ENCODE peak calls at places on chromosomes 4 and X, in seven cellular contexts. G is IMR-90, E is H1, Q is neuronal stem cell, O is mesenchymal stem cell, B is H9, L is trophoblast cell. H is an unnamed sample.

GRCh38 chr4:8129785-8130184 is 28.8 kb downstream of the ABLIM2 start:
- DNase-seq in G (no peak), E (no peak), Q (no peak), O (no peak), B (no peak), L (no peak), H (no peak)

GRCh38 chr4:18049446-18049845 is 27.9 kb upstream of the LCORL start:
- DNase-seq in G (peak), E (no peak), Q (no peak), O (no peak), B (no peak), L (no peak), H (no peak)

GRCh38 chrX:131746491-131746968 is 202.7 kb downstream of the OR13H1 start:
- DNase-seq in G (peak), E (no peak), Q (no peak), O (no peak), B (peak), L (peak), H (no peak)

GRCh38 chr4:77385124-77385969 is 220.3 kb upstream of the CXCL13 start:
- DNase-seq in G (peak), E (peak), Q (peak), O (peak), B (peak), L (peak), H (peak)

GRCh38 chrX:112967903-112968302 is 127.3 kb upstream of the AMOT start:
- DNase-seq in G (no peak), E (no peak), Q (no peak), O (no peak), B (no peak), L (no peak), H (no peak)

GRCh38 chrX:32524385-32524784 is 687.0 kb downstream of the DMD start:
- DNase-seq in G (no peak), E (no peak), Q (no peak), O (no peak), B (no peak), L (no peak), H (peak)

GRCh38 chrX:107676559-107677378 is 48.5 kb downstream of the PRPS1 start:
- DNase-seq in G (peak), E (no peak), Q (no peak), O (peak), B (no peak), L (peak), H (peak)

GRCh38 chr4:37648084-37648817 is 37.9 kb downstream of the RELL1 start:
- DNase-seq in G (peak), E (peak), Q (no peak), O (peak), B (peak), L (peak), H (peak)

GRCh38 chr4:25815586-25815985 is 47.2 kb downstream of the SEL1L3 start:
- DNase-seq in G (no peak), E (no peak), Q (no peak), O (no peak), B (no peak), L (no peak), H (no peak)

GRCh38 chr4:132328761-132329160 is 820.3 kb upstream of the PCDH10 start:
- DNase-seq in G (peak), E (no peak), Q (no peak), O (no peak), B (no peak), L (no peak), H (no peak)

GRCh38 chr4:153434190-153434589 is 32.0 kb upstream of the TMEM131L start:
- DNase-seq in G (no peak), E (no peak), Q (no peak), O (no peak), B (no peak), L (no peak), H (no peak)

GRCh38 chr4:153428816-153429592 is 37.2 kb upstream of the TMEM131L start:
- DNase-seq in G (peak), E (no peak), Q (no peak), O (no peak), B (no peak), L (no peak), H (no peak)

GRCh38 chr4:153427363-153428071 is 38.6 kb upstream of the TMEM131L start:
- DNase-seq in G (peak), E (no peak), Q (no peak), O (no peak), B (no peak), L (peak), H (no peak)

GRCh38 chr4:153433753-153434105 is 32.4 kb upstream of the TMEM131L start:
- DNase-seq in G (no peak), E (no peak), Q (no peak), O (no peak), B (no peak), L (peak), H (peak)

DNA sequence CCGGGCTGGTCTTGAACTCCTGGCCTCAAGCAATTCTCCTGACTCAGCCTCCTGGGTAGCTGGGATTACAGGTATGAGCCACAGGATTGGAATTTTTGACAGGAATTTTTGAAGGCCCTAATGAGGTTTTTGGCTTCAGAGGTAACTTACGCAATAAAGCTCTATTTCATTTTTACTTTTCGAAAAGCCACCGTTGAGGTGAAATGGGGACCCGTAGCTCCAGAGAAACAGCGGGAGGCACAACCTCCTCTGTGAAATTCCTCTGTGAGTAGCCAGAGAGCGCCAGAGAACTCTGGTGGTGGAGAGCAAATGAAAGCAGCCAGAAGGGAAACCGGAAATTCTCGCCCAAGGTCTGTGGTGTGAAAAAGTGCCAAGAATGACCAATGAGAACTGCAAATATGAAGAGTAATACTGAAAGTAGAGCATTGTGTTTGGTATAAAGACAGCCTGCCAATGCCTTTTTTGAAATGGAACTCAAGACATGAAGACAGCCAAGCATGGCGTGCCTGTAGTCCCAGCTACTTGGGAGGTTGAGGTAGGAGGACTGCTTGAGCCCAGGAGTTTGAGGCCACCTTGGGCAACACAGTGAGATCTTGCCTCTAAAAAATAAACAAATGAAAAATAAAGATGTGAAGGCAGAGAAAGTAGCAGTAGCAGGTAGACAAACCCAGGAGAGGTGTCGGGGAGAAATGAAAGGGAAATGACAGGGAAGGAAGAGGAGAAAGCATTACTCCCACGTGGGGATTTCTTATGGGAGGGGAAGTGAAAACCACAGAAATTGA is 33.0 kb upstream of the TMEM131L start:
- DNase-seq in G (peak), E (peak), Q (no peak), O (peak), B (peak), L (peak), H (peak)
- H2BK5ac ChIP-seq in G (no peak), E (no peak), Q (no peak), O (no peak), B (no peak), L (no peak), H (no peak)

GRCh38 chr4:138673053-138673452 is 342.5 kb upstream of the NOCT start:
- DNase-seq in G (peak), E (no peak), Q (no peak), O (peak), B (no peak), L (peak), H (no peak)
- H4K8ac ChIP-seq in G (no peak), E (no peak), Q (no peak), O (no peak), B (peak), L (no peak), H (no peak)

GRCh38 chrX:123962794-123963373 is 1.4 kb downstream of the STAG2 start:
- DNase-seq in G (peak), E (no peak), Q (peak), O (peak), B (peak), L (peak), H (peak)

GRCh38 chrX:123962006-123962485 is 540 bp downstream of the STAG2 start:
- DNase-seq in G (no peak), E (no peak), Q (no peak), O (no peak), B (no peak), L (peak), H (no peak)

GRCh38 chrX:123961268-123962005 is at the start of gene STAG2:
- DNase-seq in G (peak), E (no peak), Q (peak), O (peak), B (peak), L (peak), H (peak)

GRCh38 chrX:123960956-123961267 is 594 bp upstream of the STAG2 start:
- DNase-seq in G (no peak), E (no peak), Q (no peak), O (no peak), B (no peak), L (no peak), H (no peak)

DNA sequence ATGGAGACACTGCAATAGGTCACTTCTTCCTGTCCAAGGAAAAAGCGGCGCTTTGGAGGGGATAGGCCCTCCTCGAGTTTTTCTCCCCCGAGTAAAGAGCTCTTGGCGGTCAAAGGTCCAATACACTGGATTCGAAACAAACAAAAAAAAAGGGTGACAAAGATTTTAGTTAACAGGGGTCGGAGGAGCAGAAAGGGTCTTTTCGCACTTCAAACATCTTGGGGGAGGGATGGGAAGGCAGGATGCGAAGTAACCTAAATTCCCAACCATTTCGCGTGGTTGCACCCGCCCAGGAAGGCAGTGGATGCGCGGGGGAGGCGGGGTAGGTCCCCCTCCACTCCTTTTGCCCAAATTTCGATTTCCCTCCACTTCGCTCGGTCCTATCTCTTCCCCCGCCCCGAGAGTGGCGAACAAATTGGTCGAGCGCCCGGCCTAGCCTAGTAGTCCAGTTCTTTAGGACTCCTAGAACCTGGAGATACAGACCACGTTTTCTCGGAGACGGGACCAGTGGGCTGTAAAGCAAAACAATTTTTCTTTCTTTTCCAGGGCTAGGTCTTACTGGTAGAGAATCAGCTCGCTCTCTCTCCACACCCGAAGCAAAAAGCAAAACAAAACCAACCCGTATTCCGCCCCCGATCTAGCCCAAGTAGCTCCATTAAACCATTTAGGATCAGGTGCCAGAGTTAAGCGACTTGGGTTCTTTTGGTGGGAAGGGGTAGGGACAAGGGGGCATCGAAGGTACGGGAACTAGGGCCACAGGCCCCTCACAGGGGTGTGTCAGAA is 2.0 kb upstream of the STAG2 start:
- DNase-seq in G (no peak), E (no peak), Q (peak), O (peak), B (no peak), L (peak), H (peak)
- H3K4me2 ChIP-seq in G (peak), E (peak), Q (peak), O (peak), B (peak), L (peak), H (peak)

GRCh38 chr4:5204781-5205180 is 153.5 kb downstream of the STK32B start:
- DNase-seq in G (no peak), E (no peak), Q (no peak), O (no peak), B (no peak), L (no peak), H (no peak)

GRCh38 chr4:5205981-5206380 is 154.7 kb downstream of the STK32B start:
- DNase-seq in G (no peak), E (no peak), Q (no peak), O (no peak), B (no peak), L (no peak), H (no peak)

GRCh38 chr4:5203925-5204324 is 152.6 kb downstream of the STK32B start:
- DNase-seq in G (no peak), E (no peak), Q (no peak), O (no peak), B (no peak), L (no peak), H (no peak)

GRCh38 chr4:5200546-5200945 is 149.3 kb downstream of the STK32B start:
- DNase-seq in G (peak), E (no peak), Q (no peak), O (no peak), B (no peak), L (no peak), H (no peak)

GRCh38 chr4:5203309-5203708 is 152.0 kb downstream of the STK32B start:
- DNase-seq in G (peak), E (no peak), Q (no peak), O (no peak), B (no peak), L (no peak), H (no peak)
- H2BK5ac ChIP-seq in G (no peak), E (no peak), Q (no peak), O (no peak), B (no peak), L (no peak), H (no peak)

GRCh38 chr4:20591571-20592455 is 108.4 kb upstream of the PACRGL start:
- DNase-seq in G (no peak), E (no peak), Q (no peak), O (no peak), B (no peak), L (no peak), H (no peak)
- H4K8ac ChIP-seq in G (no peak), E (no peak), Q (no peak), O (no peak), B (no peak), L (no peak), H (no peak)

DNA sequence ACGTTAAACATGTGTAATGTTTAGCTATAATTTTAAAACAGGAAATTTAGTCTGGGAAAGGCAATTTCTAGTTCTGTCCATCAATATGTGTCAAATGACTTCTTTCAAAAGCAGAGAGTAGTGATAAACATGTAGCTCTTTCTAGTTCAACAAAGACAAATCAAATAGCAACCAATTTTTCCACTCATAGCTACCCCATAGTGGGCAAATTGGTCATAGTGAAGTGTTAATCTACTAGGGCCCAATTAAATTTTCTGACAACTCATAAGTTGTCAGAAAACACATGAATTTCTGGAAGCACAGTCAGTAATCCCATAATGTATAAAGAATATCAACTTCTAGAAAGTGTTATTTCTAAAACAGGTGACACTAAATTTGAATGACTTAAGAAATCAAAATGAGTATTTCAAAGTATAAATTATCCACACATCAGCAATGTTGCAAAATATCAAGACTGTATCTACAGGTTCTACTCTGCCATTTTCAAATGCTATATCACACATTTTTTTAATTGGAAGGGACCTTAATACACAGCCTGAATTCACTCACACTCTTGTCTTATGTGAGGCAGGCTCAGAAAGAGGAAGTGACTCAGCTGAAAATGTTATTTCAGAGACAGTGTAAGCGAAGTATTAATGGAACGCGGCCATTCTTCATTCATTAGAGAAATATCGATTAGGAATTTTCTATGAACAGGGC is 7.7 kb downstream of the OCIAD2 start:
- DNase-seq in G (no peak), E (no peak), Q (no peak), O (peak), B (no peak), L (peak), H (no peak)
- H3K4me2 ChIP-seq in G (no peak), E (no peak), Q (no peak), O (no peak), B (no peak), L (no peak), H (no peak)

DNA sequence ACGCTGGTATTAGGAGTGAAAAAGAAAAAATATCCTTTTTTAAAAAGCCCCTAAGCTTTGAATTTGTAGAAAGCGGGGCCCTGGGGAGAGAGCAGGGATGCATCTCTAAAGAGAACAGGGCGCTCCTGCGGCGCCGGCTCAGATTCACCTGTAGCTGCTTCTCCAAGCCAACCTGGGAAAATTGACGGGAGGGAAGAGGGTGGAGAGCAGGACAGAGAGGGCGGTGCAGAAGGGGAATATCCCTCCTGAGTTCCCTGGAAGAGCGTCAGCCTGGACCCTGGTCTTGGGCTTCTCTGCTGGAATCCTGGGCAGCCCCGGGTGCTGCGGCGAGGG is 776 bp upstream of the SOWAHD start:
- DNase-seq in G (no peak), E (no peak), Q (no peak), O (no peak), B (no peak), L (no peak), H (no peak)
- H2BK5ac ChIP-seq in G (no peak), E (no peak), Q (no peak), O (no peak), B (no peak), L (no peak), H (no peak)

GRCh38 chrX:13506574-13506973 is 62.8 kb upstream of the EGFL6 start:
- DNase-seq in G (peak), E (no peak), Q (peak), O (peak), B (no peak), L (peak), H (peak)

GRCh38 chrX:13502590-13502989 is 66.8 kb upstream of the EGFL6 start:
- DNase-seq in G (no peak), E (no peak), Q (no peak), O (no peak), B (no peak), L (no peak), H (no peak)

GRCh38 chrX:13511557-13512330 is 57.7 kb upstream of the EGFL6 start:
- DNase-seq in G (no peak), E (no peak), Q (no peak), O (peak), B (no peak), L (no peak), H (no peak)

GRCh38 chrX:13507893-13508292 is 61.5 kb upstream of the EGFL6 start:
- DNase-seq in G (no peak), E (no peak), Q (no peak), O (no peak), B (no peak), L (no peak), H (no peak)
- H4K8ac ChIP-seq in G (no peak), E (no peak), Q (no peak), O (no peak), B (no peak), L (no peak), H (no peak)